ENCODE peak calls at places on chromosome 3, in five cellular contexts. One of them, this sample, is unnamed.

GRCh38 chr3:168591587-168591986 is 495.9 kb upstream of the GOLIM4 start:
- DNase-seq in WTC11: no peak
- DNase-seq in ovary: no peak
- DNase-seq in astrocyte of the spinal cord: no peak
- DNase-seq in IMR-90: no peak
- DNase-seq in this sample: no peak

GRCh38 chr3:55002416-55002930 is 74.6 kb upstream of the LRTM1 start:
- DNase-seq in WTC11: no peak
- DNase-seq in ovary: no peak
- DNase-seq in astrocyte of the spinal cord: no peak
- DNase-seq in IMR-90: no peak
- DNase-seq in this sample: no peak

GRCh38 chr3:11651900-11652299 is 8.2 kb upstream of the VGLL4 start:
- DNase-seq in WTC11: no peak
- DNase-seq in ovary: no peak
- DNase-seq in astrocyte of the spinal cord: peak
- DNase-seq in IMR-90: peak
- DNase-seq in this sample: peak

GRCh38 chr3:134002326-134002725 is 27.4 kb downstream of the SLCO2A1 start:
- DNase-seq in WTC11: no peak
- DNase-seq in ovary: no peak
- DNase-seq in astrocyte of the spinal cord: peak
- DNase-seq in IMR-90: peak
- DNase-seq in this sample: peak

GRCh38 chr3:11478167-11478566 is 165.5 kb downstream of the VGLL4 start:
- DNase-seq in WTC11: no peak
- DNase-seq in ovary: no peak
- DNase-seq in astrocyte of the spinal cord: no peak
- DNase-seq in IMR-90: no peak
- DNase-seq in this sample: no peak

GRCh38 chr3:177642042-177642441 is 444.8 kb upstream of the TBL1XR1 start:
- DNase-seq in WTC11: no peak
- DNase-seq in ovary: no peak
- DNase-seq in astrocyte of the spinal cord: no peak
- DNase-seq in IMR-90: no peak
- DNase-seq in this sample: no peak

GRCh38 chr3:166283856-166284255 is 446.6 kb upstream of the BCHE start:
- DNase-seq in WTC11: no peak
- DNase-seq in ovary: no peak
- DNase-seq in astrocyte of the spinal cord: peak
- DNase-seq in IMR-90: peak
- DNase-seq in this sample: peak

GRCh38 chr3:43217633-43218032 is 68.7 kb upstream of the SNRK start:
- DNase-seq in WTC11: no peak
- DNase-seq in ovary: no peak
- DNase-seq in astrocyte of the spinal cord: peak
- DNase-seq in IMR-90: peak
- DNase-seq in this sample: peak

GRCh38 chr3:33786565-33787327 is 11.7 kb upstream of the PDCD6IP start:
- DNase-seq in WTC11: no peak
- DNase-seq in ovary: no peak
- DNase-seq in astrocyte of the spinal cord: no peak
- DNase-seq in IMR-90: no peak
- DNase-seq in this sample: peak

GRCh38 chr3:138049157-138049919 is 39.4 kb downstream of the CLDN18 start:
- DNase-seq in WTC11: peak
- DNase-seq in ovary: no peak
- DNase-seq in astrocyte of the spinal cord: peak
- DNase-seq in IMR-90: peak
- DNase-seq in this sample: peak
- TF ChIP-seq CTCF in WTC11: no peak
- TF ChIP-seq CTCF in ovary: no peak
- TF ChIP-seq CTCF in astrocyte of the spinal cord: peak
- TF ChIP-seq CTCF in IMR-90: peak
- TF ChIP-seq CTCF in this sample: peak

DNA sequence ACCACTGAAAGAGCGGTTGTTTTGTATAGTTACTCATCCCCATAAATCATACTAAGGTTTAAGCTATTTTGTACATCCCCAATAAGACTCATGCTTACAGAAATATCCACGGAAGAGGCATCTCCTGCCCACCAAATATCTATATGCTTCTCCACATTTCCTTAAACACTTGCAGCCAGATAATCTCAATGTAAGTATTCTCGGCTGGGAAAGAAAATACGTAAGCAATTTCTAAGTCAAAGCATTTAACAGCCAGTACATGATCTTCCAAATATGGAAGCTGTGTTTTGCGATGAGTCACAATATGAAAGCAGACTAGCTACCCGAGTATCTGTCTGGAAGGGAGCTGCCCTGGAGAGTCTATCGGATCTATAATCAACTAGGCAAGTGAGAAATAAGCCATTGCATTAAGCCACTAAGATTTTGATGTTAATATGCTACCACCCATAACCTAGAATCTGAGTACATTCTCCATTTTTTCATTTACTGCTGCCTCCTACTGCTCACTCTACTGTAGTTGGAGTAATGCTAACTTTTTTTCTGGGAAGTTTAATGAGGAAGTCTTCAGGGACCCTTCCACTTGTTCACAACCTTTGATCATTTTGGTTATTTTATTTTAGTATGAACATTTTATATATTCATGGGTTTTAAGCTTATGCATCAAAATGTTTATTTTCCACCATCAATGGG is 26.9 kb upstream of the ZMAT3 start:
- DNase-seq in WTC11: no peak
- DNase-seq in ovary: no peak
- DNase-seq in astrocyte of the spinal cord: peak
- DNase-seq in IMR-90: peak
- DNase-seq in this sample: peak
- TF ChIP-seq CTCF in WTC11: no peak
- TF ChIP-seq CTCF in ovary: no peak
- TF ChIP-seq CTCF in astrocyte of the spinal cord: peak
- TF ChIP-seq CTCF in IMR-90: peak
- TF ChIP-seq CTCF in this sample: peak

DNA sequence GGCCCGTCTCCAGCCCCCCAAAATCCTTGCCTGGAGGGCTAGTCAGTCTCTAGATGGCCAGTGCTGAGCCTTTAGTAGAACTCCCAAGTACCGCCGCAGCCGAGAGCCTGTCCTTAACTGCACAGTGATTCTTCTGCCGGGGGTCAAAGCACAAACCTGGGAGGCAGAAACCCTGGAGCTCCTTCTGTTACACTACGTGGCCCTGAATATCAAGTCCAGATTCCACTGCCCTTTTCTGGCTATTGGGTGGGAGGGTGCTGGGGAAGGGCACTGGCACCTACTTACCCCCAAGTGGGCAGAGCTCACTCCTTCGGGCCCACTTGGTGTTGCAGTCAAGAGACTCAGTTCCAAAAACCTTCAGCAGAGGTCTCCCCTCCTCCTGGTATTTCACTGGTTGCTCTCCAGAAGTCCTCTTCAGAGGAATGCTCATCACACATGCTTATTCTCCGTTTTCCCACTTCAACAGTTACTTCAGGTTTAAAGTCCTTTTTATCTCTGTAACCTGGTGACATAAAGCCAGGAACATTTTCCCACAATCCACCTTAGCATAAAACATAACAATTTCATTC is 10.8 kb downstream of the PDHB start:
- DNase-seq in WTC11: no peak
- DNase-seq in ovary: no peak
- DNase-seq in astrocyte of the spinal cord: peak
- DNase-seq in IMR-90: peak
- DNase-seq in this sample: peak
- TF ChIP-seq CTCF in WTC11: no peak
- TF ChIP-seq CTCF in ovary: no peak
- TF ChIP-seq CTCF in astrocyte of the spinal cord: peak
- TF ChIP-seq CTCF in IMR-90: peak
- TF ChIP-seq CTCF in this sample: peak

DNA sequence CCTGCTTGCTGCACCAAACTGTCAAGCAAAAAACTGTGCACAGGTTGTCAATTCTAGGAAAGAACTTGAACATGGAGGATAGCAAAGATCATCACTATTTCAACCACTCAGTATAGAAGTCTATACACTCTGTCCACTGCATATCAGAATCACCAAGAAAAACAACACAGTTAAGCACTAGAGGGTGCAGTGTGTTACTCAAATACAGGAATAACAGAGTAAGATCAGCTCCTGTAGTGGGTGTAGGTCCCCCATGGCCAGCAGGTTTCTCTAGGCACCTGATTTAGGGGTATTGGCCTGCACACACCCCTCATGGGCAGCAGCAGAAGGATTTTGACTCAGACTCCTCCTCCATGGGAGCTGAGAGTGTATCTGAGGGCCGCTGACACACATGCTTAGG is 464.1 kb downstream of the EPHA6 start:
- DNase-seq in WTC11: no peak
- DNase-seq in ovary: no peak
- DNase-seq in astrocyte of the spinal cord: no peak
- DNase-seq in IMR-90: no peak
- DNase-seq in this sample: no peak
- TF ChIP-seq CTCF in WTC11: no peak
- TF ChIP-seq CTCF in ovary: no peak
- TF ChIP-seq CTCF in astrocyte of the spinal cord: no peak
- TF ChIP-seq CTCF in IMR-90: no peak
- TF ChIP-seq CTCF in this sample: no peak

GRCh38 chr3:68866157-68866556 is 66.2 kb downstream of the TAFA4 start:
- DNase-seq in WTC11: no peak
- DNase-seq in ovary: no peak
- DNase-seq in astrocyte of the spinal cord: no peak
- DNase-seq in IMR-90: no peak
- DNase-seq in this sample: peak
- TF ChIP-seq CTCF in WTC11: no peak
- TF ChIP-seq CTCF in ovary: no peak
- TF ChIP-seq CTCF in astrocyte of the spinal cord: no peak
- TF ChIP-seq CTCF in IMR-90: no peak
- TF ChIP-seq CTCF in this sample: no peak

DNA sequence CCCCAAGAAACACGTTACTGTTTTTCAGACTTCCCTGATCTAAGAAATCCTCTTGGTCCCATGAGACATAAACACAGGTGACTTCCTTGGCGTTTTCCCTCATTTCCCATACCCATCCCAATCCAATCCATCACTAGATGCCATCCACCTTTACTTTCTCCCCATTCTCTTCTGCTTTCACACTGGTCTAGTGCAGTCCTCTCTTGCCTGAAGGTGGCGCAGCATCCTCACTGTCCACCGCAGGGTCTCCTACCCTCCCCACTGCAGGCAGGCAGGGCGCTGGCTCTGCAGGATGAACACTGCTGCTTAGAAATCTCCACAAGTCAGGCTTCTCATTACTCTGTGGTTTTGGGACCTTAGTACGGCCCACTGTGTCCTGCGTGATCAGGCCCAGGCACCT is 58.2 kb downstream of the RAB7A start:
- DNase-seq in WTC11: peak
- DNase-seq in ovary: no peak
- DNase-seq in astrocyte of the spinal cord: peak
- DNase-seq in IMR-90: no peak
- DNase-seq in this sample: peak
- TF ChIP-seq CTCF in WTC11: peak
- TF ChIP-seq CTCF in ovary: no peak
- TF ChIP-seq CTCF in astrocyte of the spinal cord: peak
- TF ChIP-seq CTCF in IMR-90: peak
- TF ChIP-seq CTCF in this sample: peak

GRCh38 chr3:38840987-38841386 is 25.0 kb upstream of the SCN10A start:
- DNase-seq in WTC11: no peak
- DNase-seq in ovary: no peak
- DNase-seq in astrocyte of the spinal cord: no peak
- DNase-seq in IMR-90: no peak
- DNase-seq in this sample: peak
- TF ChIP-seq CTCF in WTC11: no peak
- TF ChIP-seq CTCF in ovary: no peak
- TF ChIP-seq CTCF in astrocyte of the spinal cord: peak
- TF ChIP-seq CTCF in IMR-90: peak
- TF ChIP-seq CTCF in this sample: peak